ENCODE peak calls at places on chromosomes 2 and 18, in ten cellular contexts. One of them, this sample, is unnamed.

GRCh38 chr2:6203297-6203959 is 511.2 kb downstream of the SOX11 start:
- ATAC-seq in foreskin keratinocyte: no peak
- ATAC-seq in body of pancreas: peak
- ATAC-seq in sciatic nerve: no peak
- ATAC-seq in Right ventricle myocardium inferior: no peak
- ATAC-seq in activated CD8-positive, alpha-beta memory T cell treated with anti-CD3 and anti-CD28 coated beads, Interleukin-2, amount 10 ng/mL, durations not matched to agents 7 days and 5 days: no peak
- ATAC-seq in Panc1: no peak
- ATAC-seq in activated naive CD8-positive, alpha-beta T cell treated with anti-CD3 and anti-CD28 coated beads, Interleukin-2, amount 50 U/mL, for 24 hours: no peak
- ATAC-seq in CD8-positive, alpha-beta T cell: no peak
- ATAC-seq in gastrocnemius medialis: no peak
- ATAC-seq in this sample: no peak

GRCh38 chr2:6452702-6453481 is 412.8 kb downstream of the CMPK2 start:
- ATAC-seq in sciatic nerve: no peak
- ATAC-seq in body of pancreas: no peak
- ATAC-seq in foreskin keratinocyte: peak
- ATAC-seq in Panc1: no peak
- ATAC-seq in activated CD8-positive, alpha-beta memory T cell treated with anti-CD3 and anti-CD28 coated beads, Interleukin-2, amount 10 ng/mL, durations not matched to agents 7 days and 5 days: no peak
- ATAC-seq in activated naive CD8-positive, alpha-beta T cell treated with anti-CD3 and anti-CD28 coated beads, Interleukin-2, amount 50 U/mL, for 24 hours: no peak
- ATAC-seq in gastrocnemius medialis: no peak
- ATAC-seq in Right ventricle myocardium inferior: no peak
- ATAC-seq in CD8-positive, alpha-beta T cell: no peak
- ATAC-seq in this sample: no peak

GRCh38 chr18:45316127-45316526 is 299.1 kb upstream of the SLC14A2 start:
- ATAC-seq in foreskin keratinocyte: no peak
- ATAC-seq in activated naive CD8-positive, alpha-beta T cell treated with anti-CD3 and anti-CD28 coated beads, Interleukin-2, amount 50 U/mL, for 24 hours: no peak
- ATAC-seq in Panc1: no peak
- ATAC-seq in CD8-positive, alpha-beta T cell: no peak
- ATAC-seq in activated CD8-positive, alpha-beta memory T cell treated with anti-CD3 and anti-CD28 coated beads, Interleukin-2, amount 10 ng/mL, durations not matched to agents 7 days and 5 days: no peak
- ATAC-seq in gastrocnemius medialis: no peak
- ATAC-seq in body of pancreas: no peak
- ATAC-seq in sciatic nerve: no peak
- ATAC-seq in Right ventricle myocardium inferior: no peak
- ATAC-seq in this sample: no peak

GRCh38 chr2:111036042-111036441 is 84.7 kb upstream of the BCL2L11 start:
- ATAC-seq in activated naive CD8-positive, alpha-beta T cell treated with anti-CD3 and anti-CD28 coated beads, Interleukin-2, amount 50 U/mL, for 24 hours: no peak
- ATAC-seq in Panc1: no peak
- ATAC-seq in sciatic nerve: no peak
- ATAC-seq in Right ventricle myocardium inferior: no peak
- ATAC-seq in gastrocnemius medialis: no peak
- ATAC-seq in body of pancreas: no peak
- ATAC-seq in foreskin keratinocyte: no peak
- ATAC-seq in activated CD8-positive, alpha-beta memory T cell treated with anti-CD3 and anti-CD28 coated beads, Interleukin-2, amount 10 ng/mL, durations not matched to agents 7 days and 5 days: no peak
- ATAC-seq in CD8-positive, alpha-beta T cell: no peak
- ATAC-seq in this sample: no peak

GRCh38 chr2:157460897-157461296 is 17.0 kb upstream of the CYTIP start:
- ATAC-seq in foreskin keratinocyte: no peak
- ATAC-seq in activated CD8-positive, alpha-beta memory T cell treated with anti-CD3 and anti-CD28 coated beads, Interleukin-2, amount 10 ng/mL, durations not matched to agents 7 days and 5 days: no peak
- ATAC-seq in Panc1: no peak
- ATAC-seq in Right ventricle myocardium inferior: no peak
- ATAC-seq in body of pancreas: no peak
- ATAC-seq in sciatic nerve: no peak
- ATAC-seq in activated naive CD8-positive, alpha-beta T cell treated with anti-CD3 and anti-CD28 coated beads, Interleukin-2, amount 50 U/mL, for 24 hours: no peak
- ATAC-seq in gastrocnemius medialis: no peak
- ATAC-seq in CD8-positive, alpha-beta T cell: no peak
- ATAC-seq in this sample: no peak

GRCh38 chr2:191262436-191262835 is 17.2 kb downstream of the MYO1B start:
- ATAC-seq in sciatic nerve: no peak
- ATAC-seq in Panc1: no peak
- ATAC-seq in CD8-positive, alpha-beta T cell: no peak
- ATAC-seq in Right ventricle myocardium inferior: no peak
- ATAC-seq in body of pancreas: peak
- ATAC-seq in gastrocnemius medialis: no peak
- ATAC-seq in activated naive CD8-positive, alpha-beta T cell treated with anti-CD3 and anti-CD28 coated beads, Interleukin-2, amount 50 U/mL, for 24 hours: no peak
- ATAC-seq in activated CD8-positive, alpha-beta memory T cell treated with anti-CD3 and anti-CD28 coated beads, Interleukin-2, amount 10 ng/mL, durations not matched to agents 7 days and 5 days: no peak
- ATAC-seq in foreskin keratinocyte: peak
- ATAC-seq in this sample: peak

GRCh38 chr2:212723226-212723625 is 184.6 kb upstream of the ERBB4 start:
- ATAC-seq in Panc1: no peak
- ATAC-seq in foreskin keratinocyte: peak
- ATAC-seq in sciatic nerve: peak
- ATAC-seq in activated naive CD8-positive, alpha-beta T cell treated with anti-CD3 and anti-CD28 coated beads, Interleukin-2, amount 50 U/mL, for 24 hours: peak
- ATAC-seq in activated CD8-positive, alpha-beta memory T cell treated with anti-CD3 and anti-CD28 coated beads, Interleukin-2, amount 10 ng/mL, durations not matched to agents 7 days and 5 days: no peak
- ATAC-seq in CD8-positive, alpha-beta T cell: no peak
- ATAC-seq in gastrocnemius medialis: no peak
- ATAC-seq in body of pancreas: no peak
- ATAC-seq in Right ventricle myocardium inferior: no peak
- ATAC-seq in this sample: no peak

GRCh38 chr2:41999882-42000281 is 47.9 kb upstream of the PKDCC start:
- ATAC-seq in body of pancreas: no peak
- ATAC-seq in activated CD8-positive, alpha-beta memory T cell treated with anti-CD3 and anti-CD28 coated beads, Interleukin-2, amount 10 ng/mL, durations not matched to agents 7 days and 5 days: no peak
- ATAC-seq in sciatic nerve: no peak
- ATAC-seq in Right ventricle myocardium inferior: no peak
- ATAC-seq in activated naive CD8-positive, alpha-beta T cell treated with anti-CD3 and anti-CD28 coated beads, Interleukin-2, amount 50 U/mL, for 24 hours: no peak
- ATAC-seq in foreskin keratinocyte: no peak
- ATAC-seq in Panc1: no peak
- ATAC-seq in gastrocnemius medialis: no peak
- ATAC-seq in CD8-positive, alpha-beta T cell: no peak
- ATAC-seq in this sample: no peak

GRCh38 chr2:157501026-157501425 is 57.1 kb upstream of the CYTIP start:
- ATAC-seq in activated naive CD8-positive, alpha-beta T cell treated with anti-CD3 and anti-CD28 coated beads, Interleukin-2, amount 50 U/mL, for 24 hours: no peak
- ATAC-seq in sciatic nerve: no peak
- ATAC-seq in body of pancreas: no peak
- ATAC-seq in activated CD8-positive, alpha-beta memory T cell treated with anti-CD3 and anti-CD28 coated beads, Interleukin-2, amount 10 ng/mL, durations not matched to agents 7 days and 5 days: peak
- ATAC-seq in gastrocnemius medialis: no peak
- ATAC-seq in Right ventricle myocardium inferior: no peak
- ATAC-seq in CD8-positive, alpha-beta T cell: peak
- ATAC-seq in foreskin keratinocyte: no peak
- ATAC-seq in Panc1: no peak
- ATAC-seq in this sample: no peak

GRCh38 chr2:224453892-224454291 is 52.0 kb upstream of the FAM124B start:
- ATAC-seq in Panc1: no peak
- ATAC-seq in foreskin keratinocyte: no peak
- ATAC-seq in activated naive CD8-positive, alpha-beta T cell treated with anti-CD3 and anti-CD28 coated beads, Interleukin-2, amount 50 U/mL, for 24 hours: no peak
- ATAC-seq in Right ventricle myocardium inferior: no peak
- ATAC-seq in gastrocnemius medialis: no peak
- ATAC-seq in activated CD8-positive, alpha-beta memory T cell treated with anti-CD3 and anti-CD28 coated beads, Interleukin-2, amount 10 ng/mL, durations not matched to agents 7 days and 5 days: no peak
- ATAC-seq in sciatic nerve: no peak
- ATAC-seq in CD8-positive, alpha-beta T cell: no peak
- ATAC-seq in body of pancreas: no peak
- ATAC-seq in this sample: no peak

GRCh38 chr18:27202771-27203170 is 17.7 kb upstream of the CHST9 start:
- ATAC-seq in sciatic nerve: no peak
- ATAC-seq in foreskin keratinocyte: peak
- ATAC-seq in CD8-positive, alpha-beta T cell: no peak
- ATAC-seq in activated CD8-positive, alpha-beta memory T cell treated with anti-CD3 and anti-CD28 coated beads, Interleukin-2, amount 10 ng/mL, durations not matched to agents 7 days and 5 days: no peak
- ATAC-seq in Panc1: no peak
- ATAC-seq in body of pancreas: no peak
- ATAC-seq in Right ventricle myocardium inferior: no peak
- ATAC-seq in gastrocnemius medialis: no peak
- ATAC-seq in activated naive CD8-positive, alpha-beta T cell treated with anti-CD3 and anti-CD28 coated beads, Interleukin-2, amount 50 U/mL, for 24 hours: no peak
- ATAC-seq in this sample: no peak

GRCh38 chr2:54054271-54054670 is 61.1 kb upstream of the ACYP2 start:
- ATAC-seq in body of pancreas: no peak
- ATAC-seq in CD8-positive, alpha-beta T cell: no peak
- ATAC-seq in activated CD8-positive, alpha-beta memory T cell treated with anti-CD3 and anti-CD28 coated beads, Interleukin-2, amount 10 ng/mL, durations not matched to agents 7 days and 5 days: peak
- ATAC-seq in Right ventricle myocardium inferior: no peak
- ATAC-seq in Panc1: no peak
- ATAC-seq in activated naive CD8-positive, alpha-beta T cell treated with anti-CD3 and anti-CD28 coated beads, Interleukin-2, amount 50 U/mL, for 24 hours: peak
- ATAC-seq in gastrocnemius medialis: no peak
- ATAC-seq in sciatic nerve: no peak
- ATAC-seq in foreskin keratinocyte: no peak
- ATAC-seq in this sample: no peak

GRCh38 chr18:44170208-44170880 is 510.3 kb upstream of the SETBP1 start:
- ATAC-seq in CD8-positive, alpha-beta T cell: no peak
- ATAC-seq in gastrocnemius medialis: no peak
- ATAC-seq in activated naive CD8-positive, alpha-beta T cell treated with anti-CD3 and anti-CD28 coated beads, Interleukin-2, amount 50 U/mL, for 24 hours: no peak
- ATAC-seq in body of pancreas: no peak
- ATAC-seq in Panc1: no peak
- ATAC-seq in Right ventricle myocardium inferior: no peak
- ATAC-seq in activated CD8-positive, alpha-beta memory T cell treated with anti-CD3 and anti-CD28 coated beads, Interleukin-2, amount 10 ng/mL, durations not matched to agents 7 days and 5 days: no peak
- ATAC-seq in foreskin keratinocyte: no peak
- ATAC-seq in sciatic nerve: no peak
- ATAC-seq in this sample: no peak

GRCh38 chr18:48727685-48728084 is 188.9 kb downstream of the CTIF start:
- ATAC-seq in sciatic nerve: peak
- ATAC-seq in activated naive CD8-positive, alpha-beta T cell treated with anti-CD3 and anti-CD28 coated beads, Interleukin-2, amount 50 U/mL, for 24 hours: no peak
- ATAC-seq in body of pancreas: no peak
- ATAC-seq in Right ventricle myocardium inferior: peak
- ATAC-seq in gastrocnemius medialis: peak
- ATAC-seq in Panc1: no peak
- ATAC-seq in CD8-positive, alpha-beta T cell: no peak
- ATAC-seq in foreskin keratinocyte: no peak
- ATAC-seq in activated CD8-positive, alpha-beta memory T cell treated with anti-CD3 and anti-CD28 coated beads, Interleukin-2, amount 10 ng/mL, durations not matched to agents 7 days and 5 days: no peak
- ATAC-seq in this sample: peak

GRCh38 chr2:237181844-237182243 is 96.2 kb downstream of the COPS8 start:
- ATAC-seq in foreskin keratinocyte: peak
- ATAC-seq in gastrocnemius medialis: peak
- ATAC-seq in body of pancreas: peak
- ATAC-seq in Right ventricle myocardium inferior: peak
- ATAC-seq in CD8-positive, alpha-beta T cell: no peak
- ATAC-seq in sciatic nerve: peak
- ATAC-seq in activated naive CD8-positive, alpha-beta T cell treated with anti-CD3 and anti-CD28 coated beads, Interleukin-2, amount 50 U/mL, for 24 hours: no peak
- ATAC-seq in activated CD8-positive, alpha-beta memory T cell treated with anti-CD3 and anti-CD28 coated beads, Interleukin-2, amount 10 ng/mL, durations not matched to agents 7 days and 5 days: no peak
- ATAC-seq in Panc1: no peak
- ATAC-seq in this sample: peak

GRCh38 chr18:78739115-78739514 is 240.5 kb upstream of the SALL3 start:
- ATAC-seq in activated naive CD8-positive, alpha-beta T cell treated with anti-CD3 and anti-CD28 coated beads, Interleukin-2, amount 50 U/mL, for 24 hours: no peak
- ATAC-seq in Right ventricle myocardium inferior: no peak
- ATAC-seq in activated CD8-positive, alpha-beta memory T cell treated with anti-CD3 and anti-CD28 coated beads, Interleukin-2, amount 10 ng/mL, durations not matched to agents 7 days and 5 days: no peak
- ATAC-seq in Panc1: no peak
- ATAC-seq in gastrocnemius medialis: no peak
- ATAC-seq in sciatic nerve: no peak
- ATAC-seq in CD8-positive, alpha-beta T cell: no peak
- ATAC-seq in foreskin keratinocyte: no peak
- ATAC-seq in body of pancreas: no peak
- ATAC-seq in this sample: no peak

GRCh38 chr2:171248205-171248662 is 87.5 kb upstream of the TLK1 start:
- ATAC-seq in activated CD8-positive, alpha-beta memory T cell treated with anti-CD3 and anti-CD28 coated beads, Interleukin-2, amount 10 ng/mL, durations not matched to agents 7 days and 5 days: peak
- ATAC-seq in CD8-positive, alpha-beta T cell: peak
- ATAC-seq in Panc1: no peak
- ATAC-seq in sciatic nerve: no peak
- ATAC-seq in activated naive CD8-positive, alpha-beta T cell treated with anti-CD3 and anti-CD28 coated beads, Interleukin-2, amount 50 U/mL, for 24 hours: peak
- ATAC-seq in body of pancreas: no peak
- ATAC-seq in foreskin keratinocyte: no peak
- ATAC-seq in Right ventricle myocardium inferior: no peak
- ATAC-seq in gastrocnemius medialis: no peak
- ATAC-seq in this sample: no peak

GRCh38 chr2:131045925-131046579 is 47.2 kb downstream of the FAM168B start:
- ATAC-seq in activated CD8-positive, alpha-beta memory T cell treated with anti-CD3 and anti-CD28 coated beads, Interleukin-2, amount 10 ng/mL, durations not matched to agents 7 days and 5 days: no peak
- ATAC-seq in CD8-positive, alpha-beta T cell: no peak
- ATAC-seq in foreskin keratinocyte: no peak
- ATAC-seq in body of pancreas: no peak
- ATAC-seq in gastrocnemius medialis: peak
- ATAC-seq in sciatic nerve: peak
- ATAC-seq in Right ventricle myocardium inferior: peak
- ATAC-seq in Panc1: no peak
- ATAC-seq in activated naive CD8-positive, alpha-beta T cell treated with anti-CD3 and anti-CD28 coated beads, Interleukin-2, amount 50 U/mL, for 24 hours: no peak
- ATAC-seq in this sample: peak

GRCh38 chr2:146624429-146624828 is 1220.4 kb upstream of the ACVR2A start:
- ATAC-seq in activated CD8-positive, alpha-beta memory T cell treated with anti-CD3 and anti-CD28 coated beads, Interleukin-2, amount 10 ng/mL, durations not matched to agents 7 days and 5 days: no peak
- ATAC-seq in Panc1: no peak
- ATAC-seq in Right ventricle myocardium inferior: no peak
- ATAC-seq in gastrocnemius medialis: no peak
- ATAC-seq in sciatic nerve: no peak
- ATAC-seq in CD8-positive, alpha-beta T cell: no peak
- ATAC-seq in body of pancreas: peak
- ATAC-seq in foreskin keratinocyte: no peak
- ATAC-seq in activated naive CD8-positive, alpha-beta T cell treated with anti-CD3 and anti-CD28 coated beads, Interleukin-2, amount 50 U/mL, for 24 hours: no peak
- ATAC-seq in this sample: no peak

GRCh38 chr2:19251554-19251953 is 106.9 kb downstream of the OSR1 start:
- ATAC-seq in activated CD8-positive, alpha-beta memory T cell treated with anti-CD3 and anti-CD28 coated beads, Interleukin-2, amount 10 ng/mL, durations not matched to agents 7 days and 5 days: no peak
- ATAC-seq in gastrocnemius medialis: peak
- ATAC-seq in CD8-positive, alpha-beta T cell: no peak
- ATAC-seq in foreskin keratinocyte: no peak
- ATAC-seq in Panc1: no peak
- ATAC-seq in sciatic nerve: no peak
- ATAC-seq in Right ventricle myocardium inferior: no peak
- ATAC-seq in body of pancreas: no peak
- ATAC-seq in activated naive CD8-positive, alpha-beta T cell treated with anti-CD3 and anti-CD28 coated beads, Interleukin-2, amount 50 U/mL, for 24 hours: no peak
- ATAC-seq in this sample: no peak

GRCh38 chr2:241116606-241117560 is 14.8 kb upstream of the MTERF4 start:
- ATAC-seq in Panc1: no peak
- ATAC-seq in activated naive CD8-positive, alpha-beta T cell treated with anti-CD3 and anti-CD28 coated beads, Interleukin-2, amount 50 U/mL, for 24 hours: no peak
- ATAC-seq in foreskin keratinocyte: no peak
- ATAC-seq in CD8-positive, alpha-beta T cell: no peak
- ATAC-seq in Right ventricle myocardium inferior: no peak
- ATAC-seq in body of pancreas: no peak
- ATAC-seq in activated CD8-positive, alpha-beta memory T cell treated with anti-CD3 and anti-CD28 coated beads, Interleukin-2, amount 10 ng/mL, durations not matched to agents 7 days and 5 days: no peak
- ATAC-seq in gastrocnemius medialis: no peak
- ATAC-seq in sciatic nerve: no peak
- ATAC-seq in this sample: no peak

GRCh38 chr2:23900133-23900926 is 26.6 kb downstream of the ATAD2B start:
- ATAC-seq in CD8-positive, alpha-beta T cell: no peak
- ATAC-seq in activated naive CD8-positive, alpha-beta T cell treated with anti-CD3 and anti-CD28 coated beads, Interleukin-2, amount 50 U/mL, for 24 hours: no peak
- ATAC-seq in gastrocnemius medialis: peak
- ATAC-seq in body of pancreas: no peak
- ATAC-seq in foreskin keratinocyte: peak
- ATAC-seq in sciatic nerve: peak
- ATAC-seq in activated CD8-positive, alpha-beta memory T cell treated with anti-CD3 and anti-CD28 coated beads, Interleukin-2, amount 10 ng/mL, durations not matched to agents 7 days and 5 days: no peak
- ATAC-seq in Right ventricle myocardium inferior: no peak
- ATAC-seq in Panc1: peak
- ATAC-seq in this sample: peak

GRCh38 chr2:156483741-156484173 is 47.6 kb downstream of the GPD2 start:
- ATAC-seq in Right ventricle myocardium inferior: no peak
- ATAC-seq in activated naive CD8-positive, alpha-beta T cell treated with anti-CD3 and anti-CD28 coated beads, Interleukin-2, amount 50 U/mL, for 24 hours: no peak
- ATAC-seq in foreskin keratinocyte: no peak
- ATAC-seq in CD8-positive, alpha-beta T cell: no peak
- ATAC-seq in Panc1: no peak
- ATAC-seq in gastrocnemius medialis: no peak
- ATAC-seq in body of pancreas: peak
- ATAC-seq in sciatic nerve: no peak
- ATAC-seq in activated CD8-positive, alpha-beta memory T cell treated with anti-CD3 and anti-CD28 coated beads, Interleukin-2, amount 10 ng/mL, durations not matched to agents 7 days and 5 days: no peak
- ATAC-seq in this sample: peak

GRCh38 chr2:8544168-8544785 is 137.6 kb upstream of the ID2 start:
- ATAC-seq in activated CD8-positive, alpha-beta memory T cell treated with anti-CD3 and anti-CD28 coated beads, Interleukin-2, amount 10 ng/mL, durations not matched to agents 7 days and 5 days: peak
- ATAC-seq in Right ventricle myocardium inferior: no peak
- ATAC-seq in gastrocnemius medialis: no peak
- ATAC-seq in sciatic nerve: no peak
- ATAC-seq in CD8-positive, alpha-beta T cell: no peak
- ATAC-seq in activated naive CD8-positive, alpha-beta T cell treated with anti-CD3 and anti-CD28 coated beads, Interleukin-2, amount 50 U/mL, for 24 hours: no peak
- ATAC-seq in Panc1: peak
- ATAC-seq in foreskin keratinocyte: no peak
- ATAC-seq in body of pancreas: no peak
- ATAC-seq in this sample: peak

GRCh38 chr2:129802290-129802689 is 177.2 kb upstream of the RAB6C start:
- ATAC-seq in Right ventricle myocardium inferior: no peak
- ATAC-seq in sciatic nerve: no peak
- ATAC-seq in CD8-positive, alpha-beta T cell: no peak
- ATAC-seq in foreskin keratinocyte: no peak
- ATAC-seq in activated naive CD8-positive, alpha-beta T cell treated with anti-CD3 and anti-CD28 coated beads, Interleukin-2, amount 50 U/mL, for 24 hours: no peak
- ATAC-seq in body of pancreas: no peak
- ATAC-seq in activated CD8-positive, alpha-beta memory T cell treated with anti-CD3 and anti-CD28 coated beads, Interleukin-2, amount 10 ng/mL, durations not matched to agents 7 days and 5 days: no peak
- ATAC-seq in Panc1: no peak
- ATAC-seq in gastrocnemius medialis: no peak
- ATAC-seq in this sample: no peak

GRCh38 chr18:6374935-6375529 is 39.7 kb downstream of the L3MBTL4 start:
- ATAC-seq in CD8-positive, alpha-beta T cell: no peak
- ATAC-seq in sciatic nerve: no peak
- ATAC-seq in gastrocnemius medialis: no peak
- ATAC-seq in activated naive CD8-positive, alpha-beta T cell treated with anti-CD3 and anti-CD28 coated beads, Interleukin-2, amount 50 U/mL, for 24 hours: no peak
- ATAC-seq in Right ventricle myocardium inferior: no peak
- ATAC-seq in activated CD8-positive, alpha-beta memory T cell treated with anti-CD3 and anti-CD28 coated beads, Interleukin-2, amount 10 ng/mL, durations not matched to agents 7 days and 5 days: no peak
- ATAC-seq in foreskin keratinocyte: no peak
- ATAC-seq in body of pancreas: no peak
- ATAC-seq in Panc1: no peak
- ATAC-seq in this sample: no peak

GRCh38 chr2:239703834-239704233 is 303.0 kb upstream of the HDAC4 start:
- ATAC-seq in activated CD8-positive, alpha-beta memory T cell treated with anti-CD3 and anti-CD28 coated beads, Interleukin-2, amount 10 ng/mL, durations not matched to agents 7 days and 5 days: no peak
- ATAC-seq in foreskin keratinocyte: no peak
- ATAC-seq in gastrocnemius medialis: no peak
- ATAC-seq in body of pancreas: no peak
- ATAC-seq in sciatic nerve: no peak
- ATAC-seq in Right ventricle myocardium inferior: no peak
- ATAC-seq in Panc1: no peak
- ATAC-seq in activated naive CD8-positive, alpha-beta T cell treated with anti-CD3 and anti-CD28 coated beads, Interleukin-2, amount 50 U/mL, for 24 hours: no peak
- ATAC-seq in CD8-positive, alpha-beta T cell: no peak
- ATAC-seq in this sample: no peak

GRCh38 chr2:201137505-201138400 is 21.8 kb downstream of the CFLAR start:
- ATAC-seq in activated CD8-positive, alpha-beta memory T cell treated with anti-CD3 and anti-CD28 coated beads, Interleukin-2, amount 10 ng/mL, durations not matched to agents 7 days and 5 days: no peak
- ATAC-seq in body of pancreas: no peak
- ATAC-seq in gastrocnemius medialis: no peak
- ATAC-seq in CD8-positive, alpha-beta T cell: no peak
- ATAC-seq in sciatic nerve: peak
- ATAC-seq in Panc1: no peak
- ATAC-seq in Right ventricle myocardium inferior: peak
- ATAC-seq in activated naive CD8-positive, alpha-beta T cell treated with anti-CD3 and anti-CD28 coated beads, Interleukin-2, amount 50 U/mL, for 24 hours: no peak
- ATAC-seq in foreskin keratinocyte: no peak
- ATAC-seq in this sample: no peak